ENCODE peak calls at places on chromosomes 11 and 22, in eight cellular contexts. P is Karpas-422, S is fibroblast of lung, D is IMR-90, B is K562, E is GM23338, X is endothelial cell of umbilical vein, W is H1. I is an unnamed sample. For H3K4me1 and H4K20me1, the result is how much of the 10 kb centered on the place peaks cover.

GRCh38 chr11:116233581-116233980 is 539.2 kb downstream of the BUD13 start:
- DNase-seq in P (no peak), S (no peak), D (no peak), B (no peak), E (no peak), X (no peak), W (no peak), I (no peak)

GRCh38 chr11:65043881-65044501 is 3.0 kb downstream of the SAC3D1 start:
- DNase-seq in P (no peak), S (peak), D (peak), B (peak), E (no peak), X (no peak), W (no peak), I (peak)

GRCh38 chr11:14907411-14908213 is 15.6 kb upstream of the CYP2R1 start:
- DNase-seq in P (peak), S (peak), D (peak), B (peak), E (peak), X (peak), W (no peak), I (no peak)

GRCh38 chr11:68436985-68437926 is 23.3 kb upstream of the PPP6R3 start:
- DNase-seq in P (no peak), S (peak), D (peak), B (peak), E (no peak), X (peak), W (no peak), I (peak)

GRCh38 chr11:92227233-92227593 is 2.6 kb downstream of the FAT3 start:
- DNase-seq in P (no peak), S (no peak), D (no peak), B (no peak), E (peak), X (no peak), W (no peak), I (no peak)

GRCh38 chr11:1207451-1208360 is 15.2 kb upstream of the MUC5B start:
- DNase-seq in P (no peak), S (no peak), D (no peak), B (no peak), E (no peak), X (no peak), W (no peak), I (no peak)

GRCh38 chr22:45302047-45302446 is 7.7 kb upstream of the FAM118A start:
- DNase-seq in P (no peak), S (peak), D (peak), B (no peak), E (no peak), X (peak), W (no peak), I (peak)

GRCh38 chr11:134942633-134943032 is 530.6 kb upstream of the B3GAT1 start:
- DNase-seq in P (no peak), S (peak), D (no peak), B (no peak), E (no peak), X (no peak), W (no peak), I (peak)

GRCh38 chr22:43435851-43436535 is 24.2 kb downstream of the MPPED1 start:
- DNase-seq in P (no peak), S (no peak), D (no peak), B (no peak), E (no peak), X (no peak), W (no peak), I (no peak)

GRCh38 chr11:5689551-5689983 is at the start of gene TRIM22:
- DNase-seq in P (peak), S (peak), D (peak), B (no peak), E (peak), X (peak), W (peak), I (peak)

GRCh38 chr11:65277878-65278277 is 16.1 kb downstream of the POLA2 start:
- DNase-seq in P (no peak), S (no peak), D (no peak), B (no peak), E (no peak), X (no peak), W (no peak), I (no peak)

GRCh38 chr11:124760205-124760652 is 1.9 kb downstream of the ESAM start:
- DNase-seq in P (no peak), S (no peak), D (no peak), B (no peak), E (no peak), X (peak), W (no peak), I (no peak)

GRCh38 chr22:29998627-29999026 is 81.6 kb upstream of the HORMAD2 start:
- DNase-seq in P (peak), S (no peak), D (no peak), B (peak), E (peak), X (no peak), W (no peak), I (no peak)

GRCh38 chr11:85988780-85989179 is 80.1 kb downstream of the PICALM start:
- DNase-seq in P (no peak), S (no peak), D (no peak), B (no peak), E (no peak), X (no peak), W (no peak), I (no peak)

GRCh38 chr11:8368772-8369171 is 105.1 kb upstream of the LMO1 start:
- DNase-seq in P (no peak), S (no peak), D (no peak), B (no peak), E (no peak), X (no peak), W (no peak), I (no peak)

GRCh38 chr11:41051919-41052630 is 407.4 kb downstream of the LRRC4C start:
- DNase-seq in P (no peak), S (no peak), D (no peak), B (no peak), E (no peak), X (no peak), W (no peak), I (no peak)

GRCh38 chr11:2393941-2394817 is 6.4 kb upstream of the TSSC4 start:
- DNase-seq in P (peak), S (no peak), D (no peak), B (no peak), E (no peak), X (no peak), W (no peak), I (no peak)

GRCh38 chr11:134633276-134633675 is 221.2 kb upstream of the B3GAT1 start:
- DNase-seq in P (no peak), S (no peak), D (no peak), B (no peak), E (no peak), X (no peak), W (no peak), I (no peak)

GRCh38 chr11:1302461-1303073 is 6.9 kb downstream of the TOLLIP start:
- DNase-seq in P (no peak), S (no peak), D (no peak), B (no peak), E (no peak), X (no peak), W (no peak), I (no peak)

GRCh38 chr22:28053871-28054621 is 135.0 kb upstream of the PITPNB start:
- DNase-seq in P (no peak), S (peak), D (peak), B (no peak), E (no peak), X (peak), W (no peak), I (no peak)

GRCh38 chr22:19242699-19243098 is 48.8 kb downstream of the CLTCL1 start:
- DNase-seq in P (no peak), S (no peak), D (no peak), B (no peak), E (no peak), X (no peak), W (no peak), I (no peak)

GRCh38 chr22:21657361-21658118 is 8.3 kb upstream of the PPIL2 start:
- DNase-seq in P (peak), S (peak), D (peak), B (peak), E (peak), X (peak), W (no peak), I (no peak)

GRCh38 chr11:65425105-65425970 is 2.7 kb downstream of the NEAT1 start:
- DNase-seq in P (peak), S (peak), D (peak), B (no peak), E (peak), X (peak), W (no peak), I (peak)

GRCh38 chr22:21984793-21985192 is 2.2 kb upstream of the TOP3B start:
- DNase-seq in P (peak), S (peak), D (peak), B (peak), E (peak), X (peak), W (peak), I (no peak)

GRCh38 chr11:4375431-4376113 is 7.4 kb upstream of the OR52B4 start:
- DNase-seq in P (no peak), S (no peak), D (no peak), B (no peak), E (no peak), X (no peak), W (no peak), I (no peak)

GRCh38 chr11:77515063-77515462 is 41.2 kb upstream of the PAK1 start:
- DNase-seq in P (no peak), S (no peak), D (no peak), B (no peak), E (no peak), X (no peak), W (no peak), I (no peak)

GRCh38 chr11:10641314-10642206 is 52.0 kb downstream of the IRAG1 start:
- DNase-seq in P (peak), S (no peak), D (no peak), B (no peak), E (no peak), X (no peak), W (no peak), I (no peak)

GRCh38 chr11:100629671-100630070 is 57.4 kb upstream of the ARHGAP42 start:
- DNase-seq in P (no peak), S (no peak), D (no peak), B (no peak), E (no peak), X (no peak), W (no peak), I (no peak)

GRCh38 chr11:94938399-94939055 is 34.8 kb downstream of the CWC15 start:
- DNase-seq in P (no peak), S (peak), D (peak), B (no peak), E (no peak), X (peak), W (no peak), I (peak)

DNA sequence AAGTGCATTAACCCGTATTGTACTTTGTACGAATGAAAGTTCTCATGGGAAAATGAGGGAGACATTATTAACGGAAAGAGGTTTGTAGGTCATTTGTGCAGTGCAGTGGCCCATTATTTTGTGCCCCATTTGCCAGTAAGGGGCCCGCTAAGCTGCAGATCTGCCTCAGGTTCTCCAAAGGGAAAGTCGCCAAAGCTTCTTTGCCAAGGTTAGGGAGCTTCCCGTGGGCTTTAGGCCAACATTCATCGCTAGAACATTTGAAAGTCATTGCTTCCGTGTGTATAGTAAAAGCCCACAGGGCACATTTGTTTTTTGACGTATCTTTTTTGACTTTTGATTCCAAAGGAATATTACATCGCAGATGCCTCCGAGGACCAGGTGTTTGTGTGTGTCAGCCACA is 61.0 kb upstream of the SORL1-AS1 start:
- DNase-seq in P (no peak), S (no peak), D (no peak), B (no peak), E (no peak), X (no peak), W (no peak), I (no peak)
- H3K4me1 ChIP-seq in P (under half), S (under half), D (under half), B (under half), E (under half), X (under half), W (under half), I (under half)

GRCh38 chr11:71461696-71462095 is 8.7 kb downstream of the NADSYN1 start:
- DNase-seq in P (no peak), S (no peak), D (no peak), B (no peak), E (no peak), X (no peak), W (no peak), I (no peak)

GRCh38 chr11:71456831-71457230 is 3.8 kb downstream of the NADSYN1 start:
- DNase-seq in P (no peak), S (no peak), D (no peak), B (no peak), E (no peak), X (no peak), W (no peak), I (no peak)

GRCh38 chr11:71459767-71460320 is 6.8 kb downstream of the NADSYN1 start:
- DNase-seq in P (no peak), S (no peak), D (no peak), B (no peak), E (no peak), X (no peak), W (no peak), I (no peak)

GRCh38 chr11:71458146-71459070 is 5.4 kb downstream of the NADSYN1 start:
- DNase-seq in P (no peak), S (no peak), D (no peak), B (no peak), E (no peak), X (no peak), W (no peak), I (no peak)

DNA sequence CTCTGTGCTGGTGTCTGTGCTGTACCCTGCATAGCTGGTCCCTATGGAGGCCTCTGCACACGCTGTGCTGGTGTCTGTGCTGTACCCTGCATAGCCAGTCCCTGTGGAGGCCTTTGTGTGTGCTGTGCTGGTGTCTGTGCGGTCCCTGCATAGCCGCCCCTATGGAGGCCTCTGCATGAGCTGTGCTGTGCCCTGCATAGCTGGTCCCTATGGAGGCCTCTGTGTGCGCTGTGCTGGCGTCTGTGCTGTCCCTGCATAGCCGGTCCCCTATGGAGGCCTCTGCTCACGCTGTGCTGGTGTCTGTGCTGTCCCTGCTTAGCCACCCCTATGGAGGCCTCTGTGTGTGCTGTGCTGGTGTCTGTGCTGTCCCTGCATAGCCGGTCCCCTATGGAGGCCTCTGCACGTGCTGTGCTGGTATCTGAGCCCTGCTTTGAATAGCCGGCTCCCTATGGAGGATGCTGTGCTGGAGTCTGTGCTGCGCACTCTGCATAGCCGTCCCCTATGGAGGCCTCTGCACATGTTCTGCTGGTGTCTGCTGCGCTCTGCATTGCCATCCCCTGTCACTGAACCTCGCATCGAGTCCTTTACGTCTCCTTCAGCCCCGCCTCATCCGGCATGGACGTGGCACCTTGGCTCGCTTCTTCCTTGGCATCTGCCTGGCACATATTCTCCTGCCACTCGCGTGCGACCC is 6.2 kb downstream of the NADSYN1 start:
- DNase-seq in P (no peak), S (no peak), D (no peak), B (no peak), E (no peak), X (no peak), W (no peak), I (no peak)
- H4K20me1 ChIP-seq in P (under half), S (under half), D (under half), B (under half), E (under half), X (under half), W (under half), I (under half)

DNA sequence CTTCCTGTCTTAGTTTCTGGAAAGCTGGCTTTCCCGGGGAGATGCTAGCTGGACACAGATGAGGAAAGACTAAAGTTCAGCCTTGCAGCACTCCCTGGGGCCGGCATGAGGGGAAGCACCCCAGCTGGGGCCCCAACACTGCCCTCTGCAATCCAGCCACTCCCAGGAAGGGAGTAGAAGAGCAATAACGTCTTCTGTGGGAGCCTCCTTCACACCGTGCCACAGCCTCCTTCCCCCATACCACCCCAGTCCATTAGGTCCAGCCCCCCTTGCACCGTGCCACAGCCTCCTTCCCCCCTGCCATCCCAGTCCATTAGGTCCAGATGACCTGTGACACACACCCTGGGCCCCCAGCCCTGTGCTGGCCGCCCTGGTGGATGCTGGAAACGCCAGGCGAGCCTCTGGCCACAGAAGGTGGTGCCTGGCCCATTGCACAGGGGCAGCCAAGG is 44.1 kb upstream of the PRDM11 start:
- DNase-seq in P (no peak), S (peak), D (no peak), B (no peak), E (no peak), X (no peak), W (no peak), I (no peak)
- H3K4me1 ChIP-seq in P (under half), S (under half), D (under half), B (under half), E (under half), X (under half), W (under half), I (under half)

DNA sequence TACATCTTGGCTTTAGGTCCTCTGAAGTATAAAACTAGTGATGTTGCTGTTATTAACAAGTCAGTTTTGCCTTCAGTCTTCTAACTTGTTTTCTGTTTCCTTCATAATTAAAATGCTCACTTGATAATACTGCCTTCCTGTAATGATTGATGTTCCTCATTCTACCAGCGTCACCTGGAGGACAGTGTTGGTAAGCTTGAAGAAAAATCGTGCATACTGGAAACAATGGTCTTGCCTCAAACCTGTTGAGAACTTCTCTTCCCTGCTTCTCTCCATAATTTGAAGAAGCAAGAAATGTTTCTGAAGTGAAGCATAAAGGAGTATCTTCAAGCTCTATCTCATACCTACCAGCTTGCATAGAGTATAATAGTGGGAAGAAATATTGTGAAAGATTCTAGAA is 3.0 kb downstream of the YWHAH start:
- DNase-seq in P (peak), S (no peak), D (no peak), B (no peak), E (no peak), X (peak), W (no peak), I (no peak)
- H4K20me1 ChIP-seq in P (under half), S (under half), D (half or more), B (under half), E (half or more), X (under half), W (under half), I (half or more)

GRCh38 chr11:36389811-36390210 is 93.7 kb downstream of the PRR5L start:
- DNase-seq in P (no peak), S (no peak), D (peak), B (no peak), E (no peak), X (no peak), W (no peak), I (no peak)
- H3K4me1 ChIP-seq in P (under half), S (under half), D (under half), B (under half), E (under half), X (under half), W (under half), I (under half)

GRCh38 chr11:63889344-63889743 is 27.6 kb downstream of the RCOR2 start:
- DNase-seq in P (no peak), S (no peak), D (no peak), B (no peak), E (no peak), X (no peak), W (no peak), I (no peak)
- H4K20me1 ChIP-seq in P (under half), S (under half), D (half or more), B (under half), E (under half), X (under half), W (under half), I (half or more)